ENCODE peak calls at places on chromosomes 6 and 20, in eight cellular contexts. N is upper lobe of right lung; F is HCT116; Z is fibroblast of lung; Q is fibroblast of the aortic adventitia; Y is endothelial cell; P is CD8-positive, alpha-beta T cell; C is mammary epithelial cell. X is an unnamed sample.

GRCh38 chr6:83417880-83418663 is 12.8 kb downstream of the ME1 start:
- DNase-seq in N (no peak), F (peak), Z (peak), Q (peak), Y (no peak), P (no peak), C (peak), X (no peak)

GRCh38 chr6:74510878-74511277 is 695.0 kb downstream of the COL12A1 start:
- DNase-seq in N (no peak), F (no peak), Z (peak), Q (no peak), Y (no peak), P (no peak), C (peak), X (no peak)

GRCh38 chr20:58128635-58129625 is 99.5 kb downstream of the ANKRD60 start:
- DNase-seq in N (peak), F (no peak), Z (no peak), Q (no peak), Y (no peak), P (no peak), C (no peak), X (no peak)

GRCh38 chr20:38581013-38581412 is at the start of gene ADIG:
- DNase-seq in N (no peak), F (no peak), Z (no peak), Q (no peak), Y (no peak), P (no peak), C (peak), X (no peak)

GRCh38 chr6:16429669-16430068 is 191.3 kb downstream of the GMPR start:
- DNase-seq in N (no peak), F (no peak), Z (no peak), Q (no peak), Y (no peak), P (no peak), C (no peak), X (no peak)

GRCh38 chr20:33914871-33915270 is 78.8 kb upstream of the RALY start:
- DNase-seq in N (no peak), F (peak), Z (peak), Q (peak), Y (no peak), P (peak), C (peak), X (no peak)

GRCh38 chr6:140970485-140970884 is 1162.2 kb upstream of the GJE1 start:
- DNase-seq in N (no peak), F (no peak), Z (no peak), Q (peak), Y (no peak), P (no peak), C (no peak), X (no peak)

GRCh38 chr6:106797186-106797585 is 167.8 kb downstream of the QRSL1 start:
- DNase-seq in N (no peak), F (no peak), Z (no peak), Q (no peak), Y (no peak), P (no peak), C (no peak), X (no peak)

GRCh38 chr6:101230866-101231265 is 162.6 kb upstream of the GRIK2 start:
- DNase-seq in N (no peak), F (no peak), Z (no peak), Q (no peak), Y (no peak), P (no peak), C (no peak), X (no peak)

GRCh38 chr6:149921361-149921760 is 1.6 kb downstream of the RAET1G start:
- DNase-seq in N (peak), F (no peak), Z (no peak), Q (no peak), Y (no peak), P (no peak), C (no peak), X (peak)

GRCh38 chr6:98828210-98828798 is 6.1 kb upstream of the POU3F2 start:
- DNase-seq in N (no peak), F (no peak), Z (no peak), Q (no peak), Y (no peak), P (no peak), C (no peak), X (no peak)

GRCh38 chr6:127516676-127517273 is 2.4 kb downstream of the MTCL3 start:
- DNase-seq in N (peak), F (peak), Z (no peak), Q (no peak), Y (peak), P (peak), C (peak), X (no peak)

GRCh38 chr6:45743028-45743615 is 272.5 kb downstream of the CLIC5 start:
- DNase-seq in N (no peak), F (no peak), Z (no peak), Q (no peak), Y (no peak), P (no peak), C (no peak), X (no peak)

GRCh38 chr20:11822116-11822794 is 95.4 kb upstream of the BTBD3 start:
- DNase-seq in N (no peak), F (no peak), Z (no peak), Q (peak), Y (no peak), P (no peak), C (no peak), X (no peak)

GRCh38 chr6:141685416-141685815 is 447.3 kb upstream of the GJE1 start:
- DNase-seq in N (no peak), F (no peak), Z (peak), Q (no peak), Y (no peak), P (no peak), C (no peak), X (no peak)

GRCh38 chr20:41436679-41437078 is 70.1 kb upstream of the EMILIN3 start:
- DNase-seq in N (no peak), F (no peak), Z (peak), Q (no peak), Y (no peak), P (no peak), C (peak), X (no peak)

GRCh38 chr6:31712296-31712695 is 2.9 kb upstream of the LY6G6D start:
- DNase-seq in N (no peak), F (no peak), Z (no peak), Q (no peak), Y (no peak), P (no peak), C (no peak), X (no peak)

GRCh38 chr6:162904069-162904663 is 176.4 kb downstream of the PACRG start:
- DNase-seq in N (no peak), F (no peak), Z (no peak), Q (no peak), Y (no peak), P (no peak), C (no peak), X (no peak)

GRCh38 chr20:52261792-52262191 is 70.2 kb upstream of the ZFP64 start:
- DNase-seq in N (no peak), F (no peak), Z (no peak), Q (no peak), Y (no peak), P (no peak), C (no peak), X (no peak)

GRCh38 chr6:99308788-99309187 is 40.7 kb downstream of the FAXC start:
- DNase-seq in N (no peak), F (no peak), Z (no peak), Q (no peak), Y (no peak), P (no peak), C (no peak), X (no peak)

GRCh38 chr20:23061713-23062561 is 12.5 kb upstream of the THBD start:
- DNase-seq in N (no peak), F (no peak), Z (peak), Q (peak), Y (no peak), P (no peak), C (no peak), X (no peak)

GRCh38 chr20:50794846-50795634 is at the start of gene BCAS4:
- DNase-seq in N (peak), F (peak), Z (peak), Q (peak), Y (peak), P (peak), C (peak), X (peak)

GRCh38 chr20:20027284-20027683 is 10.1 kb downstream of the NAA20 start:
- DNase-seq in N (no peak), F (no peak), Z (no peak), Q (no peak), Y (no peak), P (no peak), C (no peak), X (no peak)

GRCh38 chr20:21238818-21239530 is 64.2 kb upstream of the XRN2 start:
- DNase-seq in N (no peak), F (no peak), Z (no peak), Q (no peak), Y (no peak), P (no peak), C (no peak), X (no peak)

GRCh38 chr20:38728911-38729642 is 4.8 kb downstream of the SLC32A1 start:
- DNase-seq in N (no peak), F (no peak), Z (no peak), Q (no peak), Y (peak), P (no peak), C (no peak), X (no peak)

GRCh38 chr6:111823831-111824607 is 49.2 kb downstream of the FYN start:
- DNase-seq in N (no peak), F (no peak), Z (peak), Q (peak), Y (no peak), P (no peak), C (peak), X (no peak)

GRCh38 chr6:118551673-118552063 is 3.6 kb downstream of the PLN start:
- DNase-seq in N (no peak), F (no peak), Z (peak), Q (peak), Y (no peak), P (no peak), C (no peak), X (no peak)

GRCh38 chr6:163354085-163354484 is 60.4 kb upstream of the QKI start:
- DNase-seq in N (no peak), F (no peak), Z (peak), Q (peak), Y (no peak), P (no peak), C (no peak), X (no peak)

GRCh38 chr6:12343440-12344162 is 53.4 kb downstream of the EDN1 start:
- DNase-seq in N (no peak), F (no peak), Z (no peak), Q (peak), Y (no peak), P (no peak), C (no peak), X (no peak)

GRCh38 chr6:89199571-89199970 is 17.6 kb downstream of the GABRR1 start:
- DNase-seq in N (no peak), F (no peak), Z (no peak), Q (no peak), Y (no peak), P (no peak), C (peak), X (no peak)
- TF ChIP-seq CTCF in N (no peak), F (no peak), Z (no peak), Q (no peak), Y (no peak), P (no peak), C (no peak), X (no peak)

GRCh38 chr6:125749112-125749863 is at the start of gene HEY2:
- DNase-seq in N (peak), F (peak), Z (peak), Q (peak), Y (peak), P (peak), C (peak), X (peak)
- TF ChIP-seq CTCF in N (no peak), F (no peak), Z (no peak), Q (no peak), Y (peak), P (no peak), C (no peak), X (peak)

DNA sequence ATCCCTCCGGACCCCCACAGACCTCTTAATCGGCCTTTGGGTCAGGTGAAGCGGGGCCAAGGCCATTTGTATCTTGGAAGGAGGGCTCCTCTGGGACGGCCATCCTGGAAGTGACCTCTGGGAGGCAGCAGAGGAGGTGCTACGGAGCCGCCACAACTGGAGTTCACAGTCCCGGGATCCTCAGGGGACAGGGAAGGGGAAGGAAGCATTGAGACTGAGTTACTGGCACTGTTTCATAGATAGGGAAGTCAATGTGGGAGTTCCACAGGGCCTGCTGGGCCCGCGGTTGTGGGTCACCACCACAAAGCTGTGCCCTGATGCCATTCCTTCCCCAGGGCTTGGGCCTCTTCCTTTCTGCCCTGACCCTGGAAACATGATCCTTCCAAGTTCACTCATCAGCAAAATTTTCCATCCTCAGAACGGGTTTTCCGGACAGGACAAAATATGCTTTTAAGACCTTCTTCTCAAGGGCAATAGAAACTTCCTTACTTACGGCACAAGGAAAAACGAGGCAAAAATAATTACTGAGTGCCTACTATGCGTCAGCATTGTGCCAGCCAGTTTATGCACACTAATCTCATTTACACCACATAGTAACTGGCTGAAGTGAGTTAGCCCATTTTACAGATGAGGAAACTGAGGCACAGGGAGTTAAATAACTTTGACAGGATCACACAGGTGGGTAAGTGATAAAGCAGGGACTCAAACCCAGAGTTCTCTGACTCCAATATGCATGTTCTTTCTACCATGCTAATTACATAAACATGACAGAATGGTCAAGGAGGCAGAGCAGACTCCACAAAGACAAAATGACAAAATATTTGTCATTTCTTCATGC is 143.8 kb downstream of the UNC5CL start:
- DNase-seq in N (peak), F (peak), Z (peak), Q (peak), Y (peak), P (no peak), C (peak), X (no peak)
- TF ChIP-seq CTCF in N (peak), F (peak), Z (peak), Q (peak), Y (peak), P (no peak), C (peak), X (peak)

DNA sequence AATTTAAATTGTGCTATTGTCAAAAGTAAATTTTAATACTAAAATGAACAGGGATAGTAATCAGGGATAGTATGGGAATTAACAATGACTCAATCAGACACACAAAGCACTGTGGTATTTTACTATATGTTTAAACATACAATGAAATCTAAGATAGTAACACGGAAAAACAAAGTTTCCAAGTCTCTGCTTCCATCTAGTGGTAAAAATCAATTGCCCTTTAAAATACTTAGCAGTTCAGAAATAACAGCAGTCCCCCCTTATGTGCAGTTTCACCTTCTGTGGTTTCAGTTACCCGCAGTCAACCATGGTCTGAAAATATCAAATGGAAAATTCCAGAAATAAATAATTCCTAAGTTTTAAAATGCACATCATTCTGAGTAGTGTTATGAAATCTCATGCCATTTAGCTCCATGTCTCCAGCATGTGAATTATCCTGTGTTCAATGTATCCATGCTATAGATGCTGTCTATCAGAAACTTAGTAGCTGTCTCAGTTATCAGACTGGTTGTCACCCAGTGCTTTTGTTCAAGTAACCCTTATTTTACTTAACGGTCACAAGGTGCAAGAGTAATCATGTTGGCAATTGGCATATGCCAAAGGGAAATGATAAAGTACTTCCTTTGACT is 58.5 kb downstream of the AHI1 start:
- DNase-seq in N (no peak), F (no peak), Z (peak), Q (peak), Y (no peak), P (no peak), C (peak), X (no peak)
- TF ChIP-seq CTCF in N (peak), F (peak), Z (peak), Q (peak), Y (peak), P (peak), C (peak), X (peak)

DNA sequence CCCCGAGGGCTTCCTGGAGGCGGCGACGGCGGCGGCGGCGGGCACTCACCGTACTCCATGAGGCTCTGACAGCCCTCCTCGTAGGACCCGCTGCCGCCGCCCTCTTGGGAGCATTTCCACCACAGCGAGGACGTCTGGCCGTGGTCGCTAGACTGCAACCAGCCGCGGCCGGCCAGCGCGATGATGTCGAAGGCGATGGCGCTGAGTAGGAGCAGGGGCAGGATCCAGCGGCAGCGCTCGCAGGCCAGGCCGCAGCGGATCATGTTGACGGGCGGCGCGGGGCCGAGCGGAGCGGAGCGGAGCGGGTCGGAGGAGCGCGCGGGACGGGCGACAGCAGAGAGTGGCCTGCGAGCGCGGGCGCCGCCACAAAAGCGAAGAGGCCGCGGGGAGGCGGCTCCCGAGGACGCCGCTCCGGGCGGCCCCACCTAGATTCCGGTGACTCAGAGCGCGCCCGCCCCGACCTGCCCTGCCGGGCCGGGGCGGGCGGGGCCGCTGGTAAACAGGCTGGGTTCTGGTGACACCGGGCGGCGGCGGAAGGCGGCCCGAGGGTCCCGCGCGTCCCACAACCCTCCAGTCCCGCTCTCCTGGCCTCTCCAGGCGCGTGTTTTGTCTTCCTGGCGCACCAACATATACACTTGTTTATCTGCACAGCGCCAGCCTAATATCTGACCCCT is at the start of gene PERP:
- DNase-seq in N (peak), F (peak), Z (peak), Q (peak), Y (peak), P (peak), C (peak), X (no peak)
- TF ChIP-seq CTCF in N (no peak), F (no peak), Z (no peak), Q (no peak), Y (no peak), P (no peak), C (no peak), X (peak)

GRCh38 chr20:35571566-35571965 is 29.7 kb downstream of the ERGIC3 start:
- DNase-seq in N (no peak), F (no peak), Z (no peak), Q (no peak), Y (no peak), P (no peak), C (no peak), X (no peak)

GRCh38 chr20:35563834-35564233 is 22.0 kb downstream of the ERGIC3 start:
- DNase-seq in N (peak), F (no peak), Z (no peak), Q (no peak), Y (no peak), P (no peak), C (no peak), X (peak)

GRCh38 chr20:35564905-35565304 is 23.0 kb downstream of the ERGIC3 start:
- DNase-seq in N (peak), F (no peak), Z (no peak), Q (no peak), Y (no peak), P (no peak), C (no peak), X (peak)

GRCh38 chr20:35572838-35573237 is 31.0 kb downstream of the ERGIC3 start:
- DNase-seq in N (peak), F (no peak), Z (no peak), Q (no peak), Y (no peak), P (no peak), C (no peak), X (peak)

GRCh38 chr20:35568645-35569044 is 26.8 kb downstream of the ERGIC3 start:
- DNase-seq in N (peak), F (peak), Z (no peak), Q (no peak), Y (no peak), P (no peak), C (peak), X (peak)
- TF ChIP-seq CTCF in N (peak), F (peak), Z (no peak), Q (no peak), Y (peak), P (no peak), C (peak), X (peak)

GRCh38 chr6:3190056-3190455 is 32.7 kb upstream of the TUBB2A start:
- DNase-seq in N (no peak), F (no peak), Z (no peak), Q (no peak), Y (no peak), P (no peak), C (no peak), X (no peak)
- TF ChIP-seq CTCF in N (no peak), F (no peak), Z (no peak), Q (no peak), Y (no peak), P (no peak), C (no peak), X (no peak)

X was measured in chondrocyte.